ENCODE peak calls at places on chromosomes 11 and 22, in four cellular contexts. R is A549, H is hypothalamus, X is HFF-Myc. Y is an unnamed sample.

GRCh38 chr11:69233761-69234136 is 60.2 kb upstream of the MYEOV start:
- DNase-seq in R (no peak), H (no peak), X (no peak), Y (no peak)

GRCh38 chr11:65476632-65477270 is 22.1 kb upstream of the MALAT1 start:
- DNase-seq in R (no peak), H (no peak), X (no peak), Y (no peak)

GRCh38 chr22:19615867-19616581 is 91.8 kb upstream of the CLDN5 start:
- DNase-seq in R (no peak), H (no peak), X (no peak), Y (no peak)

GRCh38 chr11:1281326-1281973 is 28.0 kb downstream of the TOLLIP start:
- DNase-seq in R (no peak), H (no peak), X (no peak), Y (no peak)

GRCh38 chr11:93686812-93687211 is 25.3 kb downstream of the CEP295 start:
- DNase-seq in R (no peak), H (no peak), X (no peak), Y (no peak)

GRCh38 chr11:14300661-14301304 is 58.2 kb downstream of the RRAS2 start:
- DNase-seq in R (peak), H (peak), X (peak), Y (peak)

GRCh38 chr22:17563936-17564391 is 666 bp downstream of the SLC25A18 start:
- DNase-seq in R (no peak), H (peak), X (no peak), Y (no peak)

GRCh38 chr11:86942212-86942611 is 13.0 kb downstream of the FZD4 start:
- DNase-seq in R (no peak), H (no peak), X (no peak), Y (no peak)

GRCh38 chr22:38817196-38817595 is 23.3 kb upstream of the DNAL4 start:
- DNase-seq in R (no peak), H (no peak), X (no peak), Y (no peak)

GRCh38 chr11:126727381-126727780 is 273.2 kb downstream of the KIRREL3 start:
- DNase-seq in R (no peak), H (no peak), X (no peak), Y (no peak)

GRCh38 chr11:44065161-44065571 is 904 bp upstream of the ACCS start:
- DNase-seq in R (no peak), H (no peak), X (no peak), Y (no peak)

GRCh38 chr22:39486951-39487825 is 14.9 kb upstream of the MIEF1 start:
- DNase-seq in R (no peak), H (no peak), X (no peak), Y (no peak)

GRCh38 chr11:74007691-74008372 is 1.1 kb downstream of the UCP3 start:
- DNase-seq in R (no peak), H (no peak), X (no peak), Y (no peak)

GRCh38 chr22:37226087-37226486 is 13.8 kb upstream of the SSTR3 start:
- DNase-seq in R (no peak), H (no peak), X (no peak), Y (no peak)

GRCh38 chr11:17331669-17332068 is 19.9 kb upstream of the NCR3LG1 start:
- DNase-seq in R (no peak), H (no peak), X (no peak), Y (no peak)

GRCh38 chr22:24553597-24554315 is 1.2 kb downstream of the GUCD1 start:
- DNase-seq in R (no peak), H (no peak), X (no peak), Y (no peak)

GRCh38 chr11:255176-255575 is 18.4 kb downstream of the PSMD13 start:
- DNase-seq in R (no peak), H (no peak), X (no peak), Y (no peak)

GRCh38 chr22:41290262-41291221 is 4.6 kb upstream of the RANGAP1 start:
- DNase-seq in R (peak), H (no peak), X (peak), Y (no peak)

GRCh38 chr11:10026514-10026913 is 267.5 kb downstream of the SBF2 start:
- DNase-seq in R (no peak), H (no peak), X (peak), Y (no peak)

GRCh38 chr11:2390871-2391662 is 9.5 kb upstream of the TSSC4 start:
- DNase-seq in R (peak), H (no peak), X (peak), Y (no peak)

GRCh38 chr22:42930810-42931420 is 73.8 kb upstream of the ARFGAP3 start:
- DNase-seq in R (peak), H (no peak), X (no peak), Y (no peak)

GRCh38 chr11:62985351-62985750 is 584 bp upstream of the SLC22A6 start:
- DNase-seq in R (no peak), H (no peak), X (no peak), Y (no peak)

GRCh38 chr22:30253205-30253852 is 6.8 kb upstream of the LIF start:
- DNase-seq in R (peak), H (peak), X (no peak), Y (no peak)

GRCh38 chr11:70281114-70281729 is 10.7 kb downstream of the PPFIA1 start:
- DNase-seq in R (no peak), H (peak), X (no peak), Y (no peak)

GRCh38 chr22:44108806-44109385 is 71.8 kb upstream of the PARVG start:
- DNase-seq in R (no peak), H (no peak), X (no peak), Y (no peak)